ENCODE peak calls at places on chromosomes 11 and 22, in seven cellular contexts. Q is M059J; G is activated naive CD8-positive, alpha-beta T cell treated with anti-CD3 and anti-CD28 coated beads, Interleukin-2, amount 50 U/mL, for 16 hours; B is esophagus squamous epithelium; N is stimulated activated CD4-positive, alpha-beta T cell treated with anti-CD3 and anti-CD28 coated beads, Interleukin-1b, Interleukin-23, amount 100 ng/mL, for 1 hour; J is LoVo; K is T-helper 2 cell. I is an unnamed sample.

GRCh38 chr11:113505541-113506375 is 30.6 kb upstream of the DRD2 start:
- DNase-seq in K (no peak), G (no peak), B (no peak), Q (peak), N (no peak), J (no peak), I (no peak)

GRCh38 chr22:35641494-35642120 is 6.6 kb upstream of the APOL6 start:
- DNase-seq in N (no peak), J (no peak), G (no peak), Q (no peak), K (no peak), B (no peak), I (no peak)

GRCh38 chr11:121478226-121478894 is 25.6 kb upstream of the SORL1-AS1 start:
- DNase-seq in B (no peak), G (no peak), J (no peak), N (no peak), K (no peak), Q (no peak), I (peak)

GRCh38 chr22:50473088-50473487 is 1.7 kb downstream of the SBF1 start:
- DNase-seq in G (no peak), J (no peak), K (peak), N (no peak), Q (no peak), B (no peak), I (no peak)

GRCh38 chr22:29205598-29206371 is at the start of gene EMID1:
- DNase-seq in Q (no peak), K (peak), B (no peak), N (no peak), G (no peak), J (peak), I (no peak)

GRCh38 chr11:15969281-15969680 is 387.1 kb downstream of the SOX6 start:
- DNase-seq in G (no peak), K (peak), Q (peak), N (no peak), J (peak), B (no peak), I (no peak)

GRCh38 chr22:28771195-28771791 is 1.2 kb upstream of the CCDC117 start:
- DNase-seq in G (no peak), Q (peak), B (no peak), K (no peak), N (no peak), J (no peak), I (no peak)

GRCh38 chr11:27388869-27389268 is 25.9 kb upstream of the CCDC34 start:
- DNase-seq in G (no peak), N (no peak), B (no peak), K (peak), J (peak), Q (peak), I (no peak)

GRCh38 chr11:7551571-7551970 is 37.8 kb downstream of the PPFIBP2 start:
- DNase-seq in Q (peak), G (no peak), N (no peak), K (no peak), B (no peak), J (no peak), I (no peak)

GRCh38 chr22:50441428-50441993 is 33.3 kb downstream of the SBF1 start:
- DNase-seq in N (no peak), B (no peak), Q (no peak), K (no peak), J (no peak), G (no peak), I (no peak)

GRCh38 chr11:83566948-83567347 is 280.8 kb upstream of the CCDC90B start:
- DNase-seq in N (no peak), K (no peak), B (no peak), Q (peak), J (no peak), G (no peak), I (no peak)

I was measured in LNCaP clone FGC.